ENCODE peak calls at places on chromosomes 12 and 14, in four cellular contexts. J, Z, Q and L are unnamed samples.

GRCh38 chr14:61145258-61145902 is 135.8 kb downstream of the TMEM30B start:
- DNase-seq in J (no peak), Z (no peak), Q (no peak), L (no peak)

GRCh38 chr12:16606201-16606849 is 363 bp upstream of the LMO3 start:
- DNase-seq in J (no peak), Z (peak), Q (no peak), L (no peak)

GRCh38 chr12:70691018-70691672 is 53.9 kb upstream of the PTPRB start:
- DNase-seq in J (no peak), Z (no peak), Q (no peak), L (no peak)

GRCh38 chr14:105485720-105486332 is 860 bp upstream of the CRIP1 start:
- DNase-seq in J (no peak), Z (no peak), Q (peak), L (no peak)

GRCh38 chr14:33040548-33041140 is 102.0 kb downstream of the NPAS3 start:
- DNase-seq in J (no peak), Z (no peak), Q (no peak), L (no peak)

GRCh38 chr14:53999061-53999488 is 42.5 kb upstream of the BMP4 start:
- DNase-seq in J (no peak), Z (no peak), Q (no peak), L (no peak)

GRCh38 chr14:21024668-21025373 is at the start of gene NDRG2:
- DNase-seq in J (peak), Z (peak), Q (peak), L (no peak)

GRCh38 chr14:105067969-105068301 is 2.7 kb upstream of the GPR132 start:
- DNase-seq in J (peak), Z (peak), Q (no peak), L (no peak)

GRCh38 chr12:97322388-97322787 is 140.2 kb upstream of the RMST start:
- DNase-seq in J (no peak), Z (no peak), Q (no peak), L (no peak)

GRCh38 chr14:80275208-80275850 is 64.0 kb upstream of the DIO2 start:
- DNase-seq in J (no peak), Z (no peak), Q (no peak), L (no peak)

GRCh38 chr12:16323010-16323409 is 24.4 kb upstream of the MGST1 start:
- DNase-seq in J (no peak), Z (no peak), Q (no peak), L (no peak)

GRCh38 chr12:65823481-65824313 is 586 bp upstream of the HMGA2 start:
- DNase-seq in J (peak), Z (peak), Q (peak), L (no peak)

GRCh38 chr14:28707814-28708213 is 58.8 kb upstream of the FOXG1 start:
- DNase-seq in J (no peak), Z (no peak), Q (no peak), L (no peak)

GRCh38 chr14:61103541-61104339 is 122.7 kb downstream of the SLC38A6 start:
- DNase-seq in J (no peak), Z (peak), Q (no peak), L (no peak)

GRCh38 chr14:32821989-32822653 is 116.6 kb upstream of the NPAS3 start:
- DNase-seq in J (no peak), Z (no peak), Q (no peak), L (no peak)

GRCh38 chr14:35121026-35121886 is 534 bp downstream of the PPP2R3C start:
- DNase-seq in J (no peak), Z (no peak), Q (no peak), L (no peak)

GRCh38 chr12:70756791-70757190 is 119.6 kb upstream of the PTPRB start:
- DNase-seq in J (no peak), Z (no peak), Q (no peak), L (no peak)

GRCh38 chr12:1995205-1995896 is 8.9 kb downstream of the DCP1B start:
- DNase-seq in J (no peak), Z (no peak), Q (no peak), L (no peak)

GRCh38 chr12:53497461-53497860 is 1.8 kb downstream of the MAP3K12 start:
- DNase-seq in J (no peak), Z (peak), Q (no peak), L (no peak)

GRCh38 chr12:53500119-53500775 is 836 bp upstream of the TARBP2 start:
- DNase-seq in J (no peak), Z (peak), Q (no peak), L (no peak)

GRCh38 chr12:53500776-53501614 is at the start of gene TARBP2:
- DNase-seq in J (peak), Z (peak), Q (peak), L (peak)

GRCh38 chr12:53498235-53498630 is 1.0 kb downstream of the MAP3K12 start:
- DNase-seq in J (no peak), Z (no peak), Q (no peak), L (no peak)

GRCh38 chr12:53499261-53500118 is at the start of gene MAP3K12:
- DNase-seq in J (peak), Z (peak), Q (peak), L (no peak)
- TF ChIP-seq CTCF in J (no peak), Z (no peak), Q (no peak), L (peak)

DNA sequence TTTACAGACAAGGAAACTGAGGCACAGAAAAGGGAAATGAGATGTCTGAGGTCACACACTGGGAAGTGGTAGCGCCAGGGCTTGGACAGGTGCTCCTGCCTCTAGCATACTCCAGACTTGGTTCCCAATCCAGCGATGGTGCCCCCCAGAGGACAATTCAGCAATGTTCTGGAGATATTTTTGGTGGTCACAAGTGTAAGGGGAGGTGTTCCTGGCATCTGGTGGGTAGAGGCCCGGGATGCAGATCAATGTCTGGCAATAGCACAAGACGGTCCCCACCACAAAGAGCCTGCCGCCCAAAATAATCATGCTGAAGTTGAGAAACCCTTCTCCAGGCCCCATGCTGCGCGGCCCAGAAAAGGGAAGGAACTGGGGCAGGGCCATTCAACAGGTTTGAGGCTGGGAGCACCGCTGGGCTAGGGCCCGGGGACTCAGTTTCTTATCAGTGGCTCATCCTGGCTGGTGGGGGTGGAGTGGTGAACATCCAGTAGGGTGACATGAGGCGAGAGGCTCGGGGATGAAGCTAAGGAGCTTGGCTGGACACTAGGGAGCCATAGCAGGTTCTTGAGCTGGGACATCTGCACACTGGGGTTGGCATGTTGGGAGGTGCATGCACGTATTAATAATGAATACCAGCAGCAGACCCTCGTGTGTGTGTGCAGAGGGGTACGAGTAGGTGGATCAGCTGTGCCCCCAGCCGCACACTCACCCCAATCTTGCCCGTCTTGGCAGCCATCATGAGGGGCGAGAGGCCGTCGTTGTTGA is 35.1 kb downstream of the TRPV4 start:
- DNase-seq in J (no peak), Z (no peak), Q (peak), L (no peak)
- TF ChIP-seq CTCF in J (peak), Z (no peak), Q (no peak), L (peak)

GRCh38 chr14:50308363-50308762 is 3.7 kb downstream of the L2HGDH start:
- DNase-seq in J (no peak), Z (no peak), Q (no peak), L (no peak)

GRCh38 chr14:50311974-50312733 is at the start of the genes DMAC2L and L2HGDH:
- DNase-seq in J (peak), Z (peak), Q (peak), L (peak)

GRCh38 chr14:50310445-50310844 is 1.6 kb downstream of the L2HGDH start:
- DNase-seq in J (no peak), Z (no peak), Q (no peak), L (no peak)

GRCh38 chr14:50312734-50313054 is 570 bp downstream of the DMAC2L start:
- DNase-seq in J (no peak), Z (no peak), Q (no peak), L (no peak)

DNA sequence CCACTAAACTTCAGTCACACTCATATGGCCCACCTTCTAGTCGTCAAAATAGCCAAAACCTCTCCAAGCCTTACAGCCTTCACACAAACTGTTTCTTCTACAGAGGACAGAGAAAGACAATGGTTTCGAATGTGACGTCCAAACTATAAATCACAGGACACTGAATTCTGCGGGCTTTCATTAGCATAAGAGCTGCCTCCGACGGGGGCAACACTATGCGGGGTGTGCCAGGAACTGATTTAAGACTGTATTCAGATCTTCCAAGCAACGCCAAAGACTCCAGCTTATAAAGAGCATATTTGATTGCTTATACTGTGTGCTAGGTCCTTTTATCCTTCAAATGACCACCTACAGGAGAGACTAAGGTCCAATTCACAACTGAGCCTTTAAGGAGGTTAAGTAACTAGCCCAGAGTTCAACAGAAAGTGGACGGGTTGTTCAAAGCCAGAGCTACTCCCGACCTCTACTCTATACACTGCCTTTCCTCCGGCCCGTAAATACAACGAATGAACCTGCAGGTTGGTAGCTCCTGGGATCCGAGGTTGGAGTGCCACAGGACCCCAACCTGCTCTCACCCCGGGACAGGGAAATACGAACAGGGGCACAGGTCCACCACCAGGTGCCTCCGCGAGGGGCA is 574 bp downstream of the L2HGDH start:
- DNase-seq in J (no peak), Z (no peak), Q (no peak), L (no peak)
- TF ChIP-seq CTCF in J (peak), Z (peak), Q (no peak), L (no peak)

GRCh38 chr12:19726122-19726521 is 286.8 kb downstream of the AEBP2 start:
- DNase-seq in J (no peak), Z (no peak), Q (no peak), L (no peak)
- TF ChIP-seq CTCF in J (no peak), Z (no peak), Q (no peak), L (no peak)

GRCh38 chr14:55638665-55639064 is 58.7 kb downstream of the KTN1 start:
- DNase-seq in J (no peak), Z (no peak), Q (no peak), L (no peak)

GRCh38 chr14:55641290-55641689 is 61.3 kb downstream of the KTN1 start:
- DNase-seq in J (no peak), Z (no peak), Q (no peak), L (no peak)

GRCh38 chr14:55645845-55646832 is 66.1 kb downstream of the KTN1 start:
- DNase-seq in J (no peak), Z (no peak), Q (no peak), L (no peak)

GRCh38 chr14:55645148-55645547 is 65.1 kb downstream of the KTN1 start:
- DNase-seq in J (no peak), Z (no peak), Q (no peak), L (no peak)

GRCh38 chr14:55641954-55642353 is 61.9 kb downstream of the KTN1 start:
- DNase-seq in J (no peak), Z (no peak), Q (no peak), L (no peak)
- TF ChIP-seq CTCF in J (no peak), Z (no peak), Q (no peak), L (no peak)

DNA sequence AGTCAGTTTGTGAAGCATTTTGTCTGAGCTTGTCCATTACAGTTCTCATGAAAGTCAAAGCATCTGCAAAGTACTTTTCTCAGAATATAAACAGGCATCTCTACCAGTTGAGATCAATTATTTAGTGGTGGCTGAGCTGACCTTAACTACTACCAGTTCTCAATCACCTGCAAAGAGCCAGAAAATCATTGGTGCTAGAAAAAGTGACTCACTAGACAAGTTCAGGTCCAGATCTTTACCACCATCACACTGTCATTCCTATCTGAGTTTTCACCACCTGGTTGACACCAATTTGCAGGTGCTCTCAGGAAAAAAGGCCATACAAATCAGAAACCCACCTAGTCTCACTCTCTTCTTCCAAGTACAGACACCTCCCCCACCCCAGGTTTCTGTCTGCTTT is 33.3 kb downstream of the ITPR2 start:
- DNase-seq in J (no peak), Z (no peak), Q (no peak), L (no peak)
- TF ChIP-seq CTCF in J (no peak), Z (no peak), Q (no peak), L (no peak)

GRCh38 chr12:93062100-93062419 is 133.0 kb upstream of the EEA1 start:
- DNase-seq in J (no peak), Z (no peak), Q (no peak), L (no peak)

GRCh38 chr12:93060071-93060665 is 131.1 kb upstream of the EEA1 start:
- DNase-seq in J (no peak), Z (no peak), Q (no peak), L (no peak)

GRCh38 chr12:93059288-93059687 is 130.2 kb upstream of the EEA1 start:
- DNase-seq in J (no peak), Z (no peak), Q (no peak), L (no peak)

GRCh38 chr12:93061414-93062099 is 132.5 kb upstream of the EEA1 start:
- DNase-seq in J (no peak), Z (no peak), Q (no peak), L (no peak)

DNA sequence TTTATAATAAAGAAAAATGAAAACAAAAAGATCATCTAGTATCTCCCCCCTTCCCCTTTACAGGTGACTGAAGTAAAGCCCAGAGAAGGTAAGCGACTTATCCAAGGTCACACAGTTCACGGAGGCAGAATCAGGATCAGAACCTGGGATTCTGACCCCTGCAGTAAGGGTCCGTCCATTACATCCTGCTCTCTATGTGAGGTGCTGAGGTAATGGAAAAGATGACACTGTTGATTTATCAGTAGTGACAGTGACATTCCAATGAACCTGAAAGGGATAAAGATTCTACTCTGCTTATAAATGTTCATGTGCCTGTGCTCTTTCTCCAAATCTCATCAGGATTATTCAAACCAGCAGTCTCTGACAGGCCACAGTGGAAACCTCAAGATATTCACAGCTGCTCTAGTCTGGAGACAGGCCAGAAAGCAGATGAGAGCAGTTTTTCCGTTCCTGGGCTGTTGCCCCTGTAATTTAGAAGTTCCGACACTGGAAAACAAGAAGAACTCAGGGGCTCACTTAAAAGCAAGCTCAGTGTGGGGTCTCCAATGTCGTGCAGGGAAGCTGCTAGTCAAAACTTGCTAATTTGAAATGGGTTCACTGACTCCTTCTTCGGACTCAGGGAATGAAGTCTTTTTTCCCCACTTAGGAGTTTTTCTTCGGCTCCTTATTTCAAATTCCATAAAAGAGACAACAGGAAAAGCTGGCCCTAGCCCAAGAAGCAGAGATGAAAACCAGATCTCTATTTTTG is 131.7 kb upstream of the EEA1 start:
- DNase-seq in J (no peak), Z (no peak), Q (no peak), L (no peak)
- TF ChIP-seq CTCF in J (no peak), Z (no peak), Q (no peak), L (peak)